ENCODE peak calls at places on chromosomes 13 and 19, in five cellular contexts. One of them, this sample, is unnamed.

GRCh38 chr13:66635526-66635925 is 594.6 kb downstream of the PCDH9 start:
- DNase-seq in HL-60: no peak
- DNase-seq in ovary: no peak
- DNase-seq in GM23248: peak; percentile 0
- DNase-seq in MM.1S: no peak
- DNase-seq in this sample: peak; percentile 80

GRCh38 chr13:43023244-43023931 is at the start of gene DNAJC15:
- DNase-seq in HL-60: peak; percentile 43
- DNase-seq in ovary: peak; percentile 46
- DNase-seq in GM23248: peak; percentile 94
- DNase-seq in MM.1S: peak; percentile 72
- DNase-seq in this sample: no peak

GRCh38 chr13:106176103-106176502 is 359.4 kb downstream of the EFNB2 start:
- DNase-seq in HL-60: no peak
- DNase-seq in ovary: no peak
- DNase-seq in GM23248: peak; percentile 68
- DNase-seq in MM.1S: no peak
- DNase-seq in this sample: peak; percentile 13

GRCh38 chr19:6219592-6220290 is 60.0 kb downstream of the MLLT1 start:
- DNase-seq in HL-60: no peak
- DNase-seq in ovary: peak; percentile 53
- DNase-seq in GM23248: peak; percentile 14
- DNase-seq in MM.1S: no peak
- DNase-seq in this sample: no peak

GRCh38 chr19:2391118-2391725 is 31.2 kb downstream of the TMPRSS9 start:
- DNase-seq in HL-60: peak; percentile 61
- DNase-seq in ovary: no peak
- DNase-seq in GM23248: peak; percentile 84
- DNase-seq in MM.1S: peak; percentile 88
- DNase-seq in this sample: peak; percentile 91

GRCh38 chr19:1079566-1080111 is 12.7 kb downstream of the ARHGAP45 start:
- DNase-seq in HL-60: no peak
- DNase-seq in ovary: no peak
- DNase-seq in GM23248: no peak
- DNase-seq in MM.1S: no peak
- DNase-seq in this sample: no peak

GRCh38 chr19:49638360-49638759 is 1.6 kb downstream of the RRAS start:
- DNase-seq in HL-60: no peak
- DNase-seq in ovary: no peak
- DNase-seq in GM23248: peak; percentile 79
- DNase-seq in MM.1S: no peak
- DNase-seq in this sample: peak; percentile 41

GRCh38 chr13:114257014-114257413 is 22.3 kb downstream of the CDC16 start:
- DNase-seq in HL-60: no peak
- DNase-seq in ovary: no peak
- DNase-seq in GM23248: no peak
- DNase-seq in MM.1S: no peak
- DNase-seq in this sample: no peak

GRCh38 chr19:870963-871401 is 11.5 kb downstream of the CFD start:
- DNase-seq in HL-60: no peak
- DNase-seq in ovary: peak; percentile 58
- DNase-seq in GM23248: no peak
- DNase-seq in MM.1S: no peak
- DNase-seq in this sample: no peak

GRCh38 chr13:63396746-63397145 is 1981.1 kb upstream of the PCDH20 start:
- DNase-seq in HL-60: no peak
- DNase-seq in ovary: no peak
- DNase-seq in GM23248: no peak
- DNase-seq in MM.1S: no peak
- DNase-seq in this sample: no peak

GRCh38 chr13:24124789-24125476 is 35.6 kb upstream of the SPATA13 start:
- DNase-seq in HL-60: no peak
- DNase-seq in ovary: no peak
- DNase-seq in GM23248: no peak
- DNase-seq in MM.1S: no peak
- DNase-seq in this sample: no peak

GRCh38 chr13:111372651-111373425 is 52.4 kb downstream of the TEX29 start:
- DNase-seq in HL-60: no peak
- DNase-seq in ovary: no peak
- DNase-seq in GM23248: no peak
- DNase-seq in MM.1S: peak; percentile 89
- DNase-seq in this sample: no peak

GRCh38 chr13:29459818-29460335 is 135.6 kb downstream of the SLC7A1 start:
- DNase-seq in HL-60: no peak
- DNase-seq in ovary: no peak
- DNase-seq in GM23248: no peak
- DNase-seq in MM.1S: no peak
- DNase-seq in this sample: no peak

GRCh38 chr19:47351545-47351944 is 2.4 kb downstream of the DHX34 start:
- DNase-seq in HL-60: no peak
- DNase-seq in ovary: no peak
- DNase-seq in GM23248: peak; percentile 37
- DNase-seq in MM.1S: no peak
- DNase-seq in this sample: peak; percentile 50

GRCh38 chr13:80530902-80531301 is 190.0 kb upstream of the SPRY2 start:
- DNase-seq in HL-60: no peak
- DNase-seq in ovary: no peak
- DNase-seq in GM23248: no peak
- DNase-seq in MM.1S: no peak
- DNase-seq in this sample: no peak

GRCh38 chr19:18543814-18544475 is 572 bp upstream of the FKBP8 start:
- DNase-seq in HL-60: peak; percentile 86
- DNase-seq in ovary: no peak
- DNase-seq in GM23248: peak; percentile 90
- DNase-seq in MM.1S: peak; percentile 94
- DNase-seq in this sample: peak; percentile 57

GRCh38 chr13:75339635-75340374 is 142.2 kb downstream of the TBC1D4 start:
- DNase-seq in HL-60: no peak
- DNase-seq in ovary: no peak
- DNase-seq in GM23248: no peak
- DNase-seq in MM.1S: no peak
- DNase-seq in this sample: no peak

GRCh38 chr13:39353988-39354387 is 249.0 kb downstream of the LHFPL6 start:
- DNase-seq in HL-60: no peak
- DNase-seq in ovary: no peak
- DNase-seq in GM23248: peak; percentile 55
- DNase-seq in MM.1S: no peak
- DNase-seq in this sample: peak; percentile 28

GRCh38 chr13:48773531-48774275 is 120.0 kb downstream of the CYSLTR2 start:
- DNase-seq in HL-60: no peak
- DNase-seq in ovary: no peak
- DNase-seq in GM23248: no peak
- DNase-seq in MM.1S: no peak
- DNase-seq in this sample: peak; percentile 52

GRCh38 chr13:53321301-53321700 is 292.7 kb downstream of the OLFM4 start:
- DNase-seq in HL-60: no peak
- DNase-seq in ovary: no peak
- DNase-seq in GM23248: no peak
- DNase-seq in MM.1S: no peak
- DNase-seq in this sample: no peak

GRCh38 chr19:29379257-29379986 is 146.4 kb upstream of the VSTM2B start:
- DNase-seq in HL-60: no peak
- DNase-seq in ovary: no peak
- DNase-seq in GM23248: no peak
- DNase-seq in MM.1S: no peak
- DNase-seq in this sample: no peak

GRCh38 chr19:49340069-49340864 is 5.1 kb downstream of the CD37 start:
- DNase-seq in HL-60: no peak
- DNase-seq in ovary: peak; percentile 74
- DNase-seq in GM23248: peak; percentile 39
- DNase-seq in MM.1S: no peak
- DNase-seq in this sample: peak; percentile 19

GRCh38 chr13:73417012-73417615 is 358.3 kb downstream of the KLF5 start:
- DNase-seq in HL-60: no peak
- DNase-seq in ovary: no peak
- DNase-seq in GM23248: peak; percentile 26
- DNase-seq in MM.1S: no peak
- DNase-seq in this sample: no peak

GRCh38 chr13:93338906-93339305 is 112.3 kb downstream of the GPC6 start:
- DNase-seq in HL-60: no peak
- DNase-seq in ovary: no peak
- DNase-seq in GM23248: peak; percentile 15
- DNase-seq in MM.1S: no peak
- DNase-seq in this sample: no peak

GRCh38 chr19:39362682-39363657 is 20.7 kb downstream of the SAMD4B start:
- DNase-seq in HL-60: no peak
- DNase-seq in ovary: peak; percentile 58
- DNase-seq in GM23248: peak; percentile 65
- DNase-seq in MM.1S: no peak
- DNase-seq in this sample: peak; percentile 65

GRCh38 chr13:44872751-44873150 is 116.5 kb downstream of the NUFIP1 start:
- DNase-seq in HL-60: no peak
- DNase-seq in ovary: no peak
- DNase-seq in GM23248: no peak
- DNase-seq in MM.1S: no peak
- DNase-seq in this sample: no peak

GRCh38 chr13:51451467-51452390 is 1.1 kb downstream of the INTS6 start:
- DNase-seq in HL-60: peak; percentile 61
- DNase-seq in ovary: peak; percentile 73
- DNase-seq in GM23248: peak; percentile 83
- DNase-seq in MM.1S: peak; percentile 67
- DNase-seq in this sample: peak; percentile 87

GRCh38 chr19:32607479-32607878 is 26.5 kb downstream of the PDCD5 start:
- DNase-seq in HL-60: no peak
- DNase-seq in ovary: no peak
- DNase-seq in GM23248: no peak
- DNase-seq in MM.1S: no peak
- DNase-seq in this sample: no peak

This sample was measured in adipocyte.